ENCODE peak calls at places on chromosomes 16 and 17, in eight cellular contexts. P, E, D, W, K, H, B and V are unnamed samples.

GRCh38 chr16:80161799-80162380 is 378.9 kb upstream of the DYNLRB2 start:
- DNase-seq in P (no peak), E (no peak), D (no peak), W (no peak), K (no peak), H (no peak), B (no peak), V (no peak)

GRCh38 chr16:49499018-49499785 is 125.6 kb downstream of the C16orf78 start:
- DNase-seq in P (no peak), E (peak; percentile 19), D (no peak), W (no peak), K (no peak), H (no peak), B (peak; percentile 65), V (no peak)

GRCh38 chr16:68885321-68885720 is 42.0 kb downstream of the TANGO6 start:
- DNase-seq in P (no peak), E (no peak), D (no peak), W (no peak), K (no peak), H (no peak), B (no peak), V (no peak)

GRCh38 chr17:65627892-65628622 is 66.6 kb upstream of the AXIN2 start:
- DNase-seq in P (peak; percentile 71), E (peak; percentile 63), D (no peak), W (no peak), K (peak; percentile 79), H (no peak), B (no peak), V (no peak)

GRCh38 chr16:17211797-17212196 is 259.0 kb downstream of the XYLT1 start:
- DNase-seq in P (no peak), E (no peak), D (peak; percentile 15), W (no peak), K (no peak), H (peak; percentile 22), B (no peak), V (no peak)

GRCh38 chr17:77915594-77916021 is 42.9 kb upstream of the TNRC6C start:
- DNase-seq in P (no peak), E (peak; percentile 48), D (no peak), W (no peak), K (peak; percentile 14), H (no peak), B (no peak), V (no peak)

GRCh38 chr16:56910654-56911539 is 21.0 kb upstream of the HERPUD1 start:
- DNase-seq in P (peak; percentile 67), E (no peak), D (no peak), W (no peak), K (no peak), H (no peak), B (no peak), V (no peak)

GRCh38 chr17:67689534-67690177 is 28.1 kb upstream of the NOL11 start:
- DNase-seq in P (peak; percentile 27), E (no peak), D (peak; percentile 57), W (peak; percentile 76), K (no peak), H (peak; percentile 61), B (no peak), V (peak; percentile 53)

GRCh38 chr17:29124135-29124930 is 55.9 kb downstream of the MYO18A start:
- DNase-seq in P (no peak), E (no peak), D (no peak), W (peak; percentile 61), K (no peak), H (peak; percentile 69), B (no peak), V (peak; percentile 61)

GRCh38 chr17:16007439-16007838 is 7.8 kb downstream of the TTC19 start:
- DNase-seq in P (no peak), E (no peak), D (no peak), W (no peak), K (no peak), H (no peak), B (no peak), V (no peak)

GRCh38 chr17:82917656-82918345 is 78.0 kb upstream of the ZNF750 start:
- DNase-seq in P (no peak), E (no peak), D (no peak), W (peak; percentile 21), K (no peak), H (peak; percentile 63), B (no peak), V (no peak)

GRCh38 chr16:66486773-66487579 is 59.9 kb downstream of the BEAN1 start:
- DNase-seq in P (no peak), E (peak; percentile 43), D (no peak), W (peak; percentile 69), K (peak; percentile 65), H (no peak), B (peak; percentile 76), V (no peak)

GRCh38 chr16:86923656-86924055 is 345.3 kb downstream of the FOXL1 start:
- DNase-seq in P (no peak), E (no peak), D (no peak), W (peak; percentile 60), K (no peak), H (no peak), B (no peak), V (no peak)

GRCh38 chr17:22128171-22128570 is 435.8 kb downstream of the KCNJ18 start:
- DNase-seq in P (no peak), E (no peak), D (no peak), W (no peak), K (no peak), H (no peak), B (no peak), V (no peak)

GRCh38 chr16:89993971-89994370 is 25.3 kb downstream of the DBNDD1 start:
- DNase-seq in P (no peak), E (no peak), D (no peak), W (no peak), K (no peak), H (no peak), B (no peak), V (no peak)

GRCh38 chr17:77257169-77257568 is 116.4 kb downstream of the SEC14L1 start:
- DNase-seq in P (no peak), E (no peak), D (no peak), W (no peak), K (no peak), H (no peak), B (no peak), V (no peak)

GRCh38 chr17:37564252-37564651 is 45.0 kb downstream of the SYNRG start:
- DNase-seq in P (no peak), E (no peak), D (no peak), W (no peak), K (no peak), H (no peak), B (no peak), V (no peak)

GRCh38 chr17:64779344-64780095 is 117.4 kb upstream of the SMURF2 start:
- DNase-seq in P (peak; percentile 27), E (no peak), D (no peak), W (no peak), K (no peak), H (no peak), B (peak; percentile 83), V (no peak)

GRCh38 chr16:89288966-89289365 is 71.5 kb downstream of the ZNF778 start:
- DNase-seq in P (no peak), E (no peak), D (no peak), W (no peak), K (no peak), H (no peak), B (no peak), V (no peak)

GRCh38 chr16:49332589-49333267 is 40.9 kb upstream of the C16orf78 start:
- DNase-seq in P (no peak), E (no peak), D (no peak), W (no peak), K (peak; percentile 25), H (no peak), B (no peak), V (no peak)

GRCh38 chr16:30961384-30961783 is 3.8 kb downstream of the SETD1A start:
- DNase-seq in P (no peak), E (no peak), D (no peak), W (no peak), K (no peak), H (no peak), B (no peak), V (no peak)

GRCh38 chr16:49516382-49517036 is 142.9 kb downstream of the C16orf78 start:
- DNase-seq in P (no peak), E (no peak), D (no peak), W (no peak), K (no peak), H (no peak), B (no peak), V (no peak)

GRCh38 chr16:23072084-23072599 is 77.1 kb downstream of the USP31 start:
- DNase-seq in P (peak; percentile 84), E (peak; percentile 66), D (no peak), W (peak; percentile 90), K (peak; percentile 92), H (no peak), B (no peak), V (no peak)

GRCh38 chr17:50064253-50064991 is 8.5 kb downstream of the ITGA3 start:
- DNase-seq in P (peak; percentile 41), E (peak; percentile 74), D (peak; percentile 86), W (peak; percentile 82), K (peak; percentile 86), H (peak; percentile 33), B (no peak), V (no peak)

GRCh38 chr16:8847623-8848022 is 21.2 kb downstream of the CARHSP1 start:
- DNase-seq in P (no peak), E (no peak), D (no peak), W (no peak), K (no peak), H (no peak), B (no peak), V (no peak)
- TF ChIP-seq POLR2AphosphoS5 in P (no peak), E (no peak), D (no peak), W (no peak), K (no peak), H (no peak), B (no peak), V (peak; percentile 16)

GRCh38 chr17:31674305-31674704 is 184.7 kb downstream of the COPRS start:
- DNase-seq in P (no peak), E (no peak), D (no peak), W (no peak), K (no peak), H (no peak), B (peak; percentile 21), V (no peak)
- TF ChIP-seq POLR2A in P (no peak), E (no peak), D (no peak), W (no peak), K (no peak), H (no peak), B (no peak), V (no peak)

GRCh38 chr16:83994087-83994486 is 26.0 kb downstream of the NECAB2 start:
- DNase-seq in P (no peak), E (no peak), D (peak; percentile 31), W (no peak), K (no peak), H (no peak), B (no peak), V (no peak)
- TF ChIP-seq POLR2AphosphoS5 in P (no peak), E (no peak), D (no peak), W (no peak), K (no peak), H (no peak), B (no peak), V (no peak)

DNA sequence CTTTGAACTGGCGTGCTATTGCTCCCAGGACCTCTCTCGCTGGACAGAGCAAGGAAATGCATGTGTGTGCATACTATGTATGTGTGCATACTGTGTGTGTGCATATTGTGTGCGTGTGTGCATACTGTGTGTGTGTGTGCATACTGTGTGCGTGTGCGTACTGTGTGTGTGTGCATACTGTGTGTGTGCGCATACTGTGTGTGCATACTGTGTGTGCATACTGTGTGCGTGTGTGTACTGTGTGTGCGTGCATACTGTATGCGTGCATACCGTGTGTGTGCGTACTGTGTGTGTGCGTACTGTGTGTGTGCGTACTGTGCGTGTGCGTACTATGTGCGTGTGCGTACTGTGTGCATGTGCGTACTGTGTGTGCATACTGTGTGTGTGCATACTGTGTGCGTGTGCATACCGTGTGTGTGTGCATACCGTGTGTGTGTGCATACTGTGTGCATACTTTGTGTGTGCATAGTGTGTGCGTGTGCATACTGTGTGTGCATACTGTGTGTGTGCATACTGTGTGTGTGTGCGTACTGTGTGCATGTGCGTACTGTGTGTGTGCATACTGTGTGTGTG is 89.4 kb downstream of the RPTOR start:
- DNase-seq in P (no peak), E (no peak), D (no peak), W (no peak), K (no peak), H (no peak), B (no peak), V (no peak)
- TF ChIP-seq POLR2A in P (no peak), E (no peak), D (no peak), W (no peak), K (no peak), H (no peak), B (no peak), V (no peak)